ENCODE peak calls at places on chromosomes 4 and X, in eight cellular contexts. Z is nucleus accumbens; F is ACHN; Q is T-helper 9 cell; A is stimulated activated CD4-positive, alpha-beta T cell treated with anti-CD3 and anti-CD28 coated beads, TNF-alpha, amount 100 ng/mL, for 48 hours; N is GM04504; Y is Ammon's horn; T is stimulated activated CD8-positive, alpha-beta memory T cell treated with anti-CD3 and anti-CD28 coated beads, Interleukin-7, amount 100 ng/mL, for 4 hours. H is an unnamed sample.
A peak's percentile ranks its signal among the peaks of the same experiment; 100 is the strongest.

GRCh38 chr4:184385705-184386141 is 88.6 kb downstream of the IRF2 start:
- DNase-seq in T (no peak), Y (peak; percentile 72), F (no peak), A (no peak), Q (no peak), Z (no peak), N (no peak), H (no peak)

GRCh38 chrX:96405842-96406241 is 278.8 kb upstream of the DIAPH2 start:
- DNase-seq in Z (no peak), T (no peak), A (no peak), Q (no peak), N (no peak), F (no peak), Y (no peak), H (no peak)

GRCh38 chr4:104728380-104729122 is 233.9 kb upstream of the CXXC4 start:
- DNase-seq in Q (no peak), A (no peak), F (peak; percentile 82), T (no peak), Z (no peak), N (no peak), Y (no peak), H (no peak)

GRCh38 chr4:30208731-30209435 is 511.3 kb upstream of the PCDH7 start:
- DNase-seq in Z (no peak), T (no peak), A (no peak), Q (no peak), F (no peak), N (no peak), Y (no peak), H (no peak)

GRCh38 chr4:24032371-24032989 is 142.6 kb upstream of the PPARGC1A start:
- DNase-seq in F (peak; percentile 27), Y (no peak), N (peak; percentile 6), T (no peak), Q (no peak), Z (no peak), A (no peak), H (no peak)

GRCh38 chrX:34884693-34885277 is 57.8 kb upstream of the FAM47B start:
- DNase-seq in Q (no peak), T (no peak), N (peak; percentile 61), A (no peak), Y (no peak), Z (no peak), F (peak; percentile 46), H (no peak)

GRCh38 chr4:77636902-77637301 is 31.3 kb downstream of the CXCL13 start:
- DNase-seq in F (no peak), N (peak; percentile 21), Q (no peak), T (no peak), Z (no peak), Y (no peak), A (no peak), H (no peak)

GRCh38 chr4:688695-689497 is at the start of gene SLC49A3:
- DNase-seq in Y (no peak), T (no peak), Z (no peak), A (no peak), Q (no peak), F (peak; percentile 23), N (no peak), H (no peak)

GRCh38 chrX:130110379-130111219 is at the start of gene ELF4:
- DNase-seq in F (peak; percentile 59), Q (peak; percentile 57), N (no peak), T (peak; percentile 62), Y (peak; percentile 12), Z (peak; percentile 3), A (no peak), H (no peak)

GRCh38 chr4:27720010-27720766 is 859.5 kb downstream of the STIM2 start:
- DNase-seq in F (no peak), Y (no peak), Z (no peak), Q (no peak), A (no peak), T (no peak), N (no peak), H (no peak)

GRCh38 chrX:23737413-23737812 is 5.7 kb downstream of the ACOT9 start:
- DNase-seq in Y (no peak), Q (no peak), A (no peak), F (no peak), Z (no peak), N (no peak), T (no peak), H (no peak)

GRCh38 chr4:1011022-1011694 is at the start of gene FGFRL1:
- DNase-seq in T (peak; percentile 89), Q (peak; percentile 93), N (peak; percentile 78), Z (peak; percentile 62), F (peak; percentile 86), A (peak; percentile 84), Y (peak; percentile 68), H (peak; percentile 66)